ENCODE peak calls at places on chromosomes 2 and 18, in nine cellular contexts. E is ACHN; V is KBM-7; B is amniotic stem cell; U is stimulated activated CD4-positive, alpha-beta T cell treated with anti-CD3 and anti-CD28 coated beads, Interleukin-1b, Interleukin-23, amount 100 ng/mL, for 4 hours; R is CD4-positive, alpha-beta T cell; G is neuronal stem cell; I is C1 segment of cervical spinal cord; T is lower leg skin. A is an unnamed sample.

GRCh38 chr2:231877533-231878456 is 48.4 kb downstream of the NPPC start:
- DNase-seq in E (peak; percentile 48), V (no peak), B (no peak), U (no peak), R (no peak), G (no peak), I (no peak), T (peak; percentile 24), A (peak; percentile 74)

GRCh38 chr2:47777268-47777972 is 5.5 kb upstream of the MSH6 start:
- DNase-seq in E (no peak), V (no peak), B (no peak), U (no peak), R (no peak), G (no peak), I (no peak), T (no peak), A (no peak)

GRCh38 chr2:119231975-119232665 is 8.5 kb downstream of the STEAP3 start:
- DNase-seq in E (no peak), V (no peak), B (no peak), U (no peak), R (no peak), G (no peak), I (no peak), T (no peak), A (no peak)

GRCh38 chr18:46772396-46772795 is 15.5 kb upstream of the ST8SIA5 start:
- DNase-seq in E (no peak), V (peak; percentile 49), B (no peak), U (no peak), R (no peak), G (no peak), I (no peak), T (no peak), A (no peak)

GRCh38 chr2:240295256-240296103 is 140.0 kb upstream of the GPC1 start:
- DNase-seq in E (no peak), V (no peak), B (no peak), U (no peak), R (no peak), G (no peak), I (no peak), T (no peak), A (no peak)

GRCh38 chr2:218398437-218399390 is 954 bp upstream of the CTDSP1 start:
- DNase-seq in E (peak; percentile 81), V (peak; percentile 59), B (peak; percentile 65), U (peak; percentile 46), R (peak; percentile 47), G (peak; percentile 31), I (peak; percentile 63), T (peak; percentile 70), A (peak; percentile 82)

GRCh38 chr2:65608966-65609365 is 176.6 kb upstream of the SPRED2 start:
- DNase-seq in E (no peak), V (no peak), B (no peak), U (no peak), R (no peak), G (no peak), I (no peak), T (no peak), A (no peak)

GRCh38 chr18:49022311-49023280 is 71.8 kb upstream of the SMAD7 start:
- DNase-seq in E (no peak), V (no peak), B (no peak), U (no peak), R (no peak), G (no peak), I (no peak), T (peak; percentile 12), A (peak; percentile 13)

GRCh38 chr2:43634604-43635306 is 2.3 kb upstream of the PLEKHH2 start:
- DNase-seq in E (no peak), V (no peak), B (no peak), U (no peak), R (no peak), G (no peak), I (no peak), T (no peak), A (no peak)

GRCh38 chr2:42846026-42846425 is 53.6 kb upstream of the HAAO start:
- DNase-seq in E (no peak), V (no peak), B (no peak), U (no peak), R (no peak), G (no peak), I (no peak), T (no peak), A (no peak)

GRCh38 chr2:236045264-236046235 is 122.6 kb downstream of the GBX2 start:
- DNase-seq in E (no peak), V (no peak), B (no peak), U (no peak), R (no peak), G (no peak), I (no peak), T (no peak), A (no peak)

GRCh38 chr18:29154196-29154757 is 977.3 kb upstream of the CDH2 start:
- DNase-seq in E (no peak), V (no peak), B (no peak), U (no peak), R (no peak), G (no peak), I (no peak), T (no peak), A (no peak)

GRCh38 chr2:218259099-218259921 is 1.5 kb upstream of the GPBAR1 start:
- DNase-seq in E (no peak), V (no peak), B (peak; percentile 56), U (no peak), R (no peak), G (no peak), I (no peak), T (peak; percentile 58), A (peak; percentile 52)

GRCh38 chr2:211103989-211104388 is 547.6 kb downstream of the CPS1 start:
- DNase-seq in E (no peak), V (no peak), B (no peak), U (no peak), R (no peak), G (no peak), I (no peak), T (no peak), A (no peak)

GRCh38 chr2:207078186-207078798 is 87.5 kb downstream of the KLF7 start:
- DNase-seq in E (no peak), V (no peak), B (no peak), U (no peak), R (no peak), G (no peak), I (peak; percentile 8), T (no peak), A (no peak)